ENCODE peak calls at places on chromosomes 1 and 21, in eight cellular contexts. Y is GM12892, X is endothelial cell of umbilical vein, B is ovary, H is adrenal gland, A is heart left ventricle, D is uterus, M is lower leg skin. T is an unnamed sample.

GRCh38 chr21:45040114-45040715 is 34.2 kb upstream of the ADARB1 start:
- DNase-seq in D (no peak), A (no peak), M (no peak), Y (no peak), B (no peak), H (no peak), X (no peak), T (no peak)

GRCh38 chr1:31122101-31122735 is 56.7 kb upstream of the PUM1 start:
- DNase-seq in A (no peak), M (no peak), B (no peak), X (no peak), Y (no peak), D (no peak), H (no peak), T (no peak)

GRCh38 chr1:162724583-162725120 is 65.8 kb upstream of the HSD17B7 start:
- DNase-seq in H (peak), A (no peak), B (no peak), X (no peak), M (no peak), D (no peak), Y (no peak), T (no peak)

GRCh38 chr1:201828451-201828819 is 522 bp upstream of the IPO9 start:
- DNase-seq in X (no peak), M (no peak), H (no peak), B (no peak), A (no peak), D (no peak), Y (no peak), T (no peak)

GRCh38 chr1:20978413-20978812 is 191.3 kb upstream of the HP1BP3 start:
- DNase-seq in A (no peak), D (no peak), X (no peak), M (no peak), H (no peak), Y (no peak), B (no peak), T (no peak)

GRCh38 chr21:33116669-33117267 is 46.8 kb downstream of the OLIG1 start:
- DNase-seq in Y (no peak), M (no peak), A (no peak), B (no peak), H (no peak), X (no peak), D (no peak), T (no peak)

GRCh38 chr1:44154665-44155064 is 13.2 kb upstream of the KLF18 start:
- DNase-seq in M (no peak), X (no peak), B (no peak), A (no peak), Y (no peak), D (no peak), H (no peak), T (no peak)

GRCh38 chr1:4728319-4729107 is 74.1 kb downstream of the AJAP1 start:
- DNase-seq in H (no peak), Y (no peak), B (no peak), A (no peak), D (no peak), M (no peak), X (no peak), T (no peak)

GRCh38 chr1:207050768-207051614 is at the start of gene YOD1:
- DNase-seq in B (peak), M (peak), X (peak), A (peak), H (peak), D (peak), Y (peak), T (peak)

GRCh38 chr1:232853994-232854532 is 48.8 kb downstream of the MAP10 start:
- DNase-seq in H (no peak), X (no peak), B (no peak), D (no peak), M (no peak), A (no peak), Y (no peak), T (no peak)

GRCh38 chr1:180571832-180572636 is 13.3 kb downstream of the OVAAL start:
- DNase-seq in M (no peak), D (no peak), Y (no peak), H (no peak), X (no peak), B (no peak), A (no peak), T (no peak)

GRCh38 chr1:214124281-214124805 is 136.6 kb downstream of the PROX1 start:
- DNase-seq in B (no peak), Y (no peak), M (no peak), H (no peak), A (no peak), D (no peak), X (peak), T (no peak)

GRCh38 chr1:12165342-12165741 is 1.4 kb upstream of the TNFRSF1B start:
- DNase-seq in Y (no peak), M (no peak), A (no peak), D (no peak), B (no peak), X (no peak), H (no peak), T (no peak)

GRCh38 chr1:54186056-54186455 is 13.8 kb downstream of the CYB5RL start:
- DNase-seq in Y (no peak), X (no peak), H (no peak), M (no peak), D (no peak), B (no peak), A (no peak), T (no peak)

GRCh38 chr1:9787702-9788101 is 36.1 kb downstream of the CLSTN1 start:
- DNase-seq in B (no peak), M (no peak), H (no peak), X (no peak), A (no peak), Y (no peak), D (no peak), T (no peak)

GRCh38 chr1:41533016-41533730 is 48.7 kb upstream of the EDN2 start:
- DNase-seq in D (peak), A (no peak), X (no peak), H (no peak), B (peak), Y (no peak), M (no peak), T (no peak)

GRCh38 chr21:40243676-40244075 is 376.4 kb downstream of the PCP4 start:
- DNase-seq in D (no peak), A (no peak), Y (no peak), B (no peak), M (no peak), H (no peak), X (no peak), T (no peak)

GRCh38 chr1:248853668-248854375 is 5.1 kb downstream of the ZNF692 start:
- DNase-seq in A (no peak), D (no peak), Y (no peak), M (no peak), H (no peak), B (no peak), X (no peak), T (no peak)

GRCh38 chr21:38824124-38824822 is 18.5 kb downstream of the ETS2 start:
- DNase-seq in M (no peak), Y (no peak), A (no peak), B (no peak), X (peak), H (no peak), D (no peak), T (no peak)
- TF ChIP-seq POLR2A in M (no peak), Y (no peak), A (no peak), B (no peak), X (no peak), H (no peak), D (no peak), T (no peak)

GRCh38 chr1:153945131-153945794 is 1.3 kb downstream of the DENND4B start:
- DNase-seq in X (peak), Y (peak), D (no peak), H (peak), M (no peak), B (peak), A (peak), T (peak)
- TF ChIP-seq POLR2A in X (no peak), Y (peak), D (no peak), H (no peak), M (no peak), B (no peak), A (no peak), T (no peak)

GRCh38 chr1:226736908-226737818 is 1.9 kb downstream of the ITPKB start:
- DNase-seq in B (peak), A (peak), X (peak), D (peak), M (peak), Y (peak), H (peak), T (no peak)

GRCh38 chr1:226738995-226739695 is at the start of gene ITPKB:
- DNase-seq in Y (no peak), H (peak), X (peak), D (peak), B (peak), A (peak), M (peak), T (peak)

GRCh38 chr1:226736001-226736907 is 2.8 kb downstream of the ITPKB start:
- DNase-seq in Y (no peak), H (no peak), X (no peak), A (peak), B (peak), M (no peak), D (peak), T (no peak)

GRCh38 chr1:226738421-226738994 is 574 bp downstream of the ITPKB start:
- DNase-seq in M (no peak), H (peak), A (peak), D (peak), Y (no peak), X (peak), B (peak), T (peak)

DNA sequence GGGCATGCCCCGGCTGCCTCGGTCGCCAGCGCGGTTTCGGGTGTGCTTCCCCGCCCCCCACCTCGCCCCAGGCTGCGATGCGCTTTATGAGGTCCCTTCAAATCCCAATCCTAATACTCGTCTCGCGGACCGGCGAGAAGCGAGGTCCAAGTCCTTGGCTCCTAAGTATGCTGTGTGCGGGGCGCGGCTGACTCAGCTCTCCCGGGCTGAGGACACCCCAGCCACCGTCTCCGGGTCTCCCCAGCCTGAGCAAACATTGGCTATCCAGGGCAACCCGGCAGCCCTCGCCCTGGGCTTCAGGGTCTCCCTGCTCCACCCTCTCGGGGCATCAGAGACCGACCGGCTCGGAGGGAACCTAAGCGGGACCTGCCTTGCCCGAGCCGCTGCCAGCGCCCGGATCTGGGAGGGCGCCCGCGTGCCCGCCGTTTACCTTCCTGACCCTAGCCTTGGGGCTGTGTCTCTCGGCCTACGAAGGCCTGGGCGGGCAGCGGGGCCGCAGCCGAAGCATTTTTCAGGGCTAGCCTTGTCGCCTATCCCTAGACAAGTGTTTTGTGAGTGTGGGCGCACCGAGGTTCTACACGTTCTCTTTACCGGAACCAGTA is 1.2 kb downstream of the ITPKB start:
- DNase-seq in A (peak), X (peak), H (peak), M (peak), B (peak), D (peak), Y (no peak), T (peak)
- TF ChIP-seq POLR2A in A (peak), X (no peak), H (peak), M (no peak), B (no peak), D (no peak), Y (no peak), T (no peak)

GRCh38 chr1:153945795-153946621 is 510 bp downstream of the DENND4B start:
- DNase-seq in D (peak), X (peak), Y (peak), A (peak), H (peak), M (peak), B (peak), T (peak)

GRCh38 chr1:153942766-153943549 is 3.6 kb downstream of the DENND4B start:
- DNase-seq in D (no peak), X (no peak), A (no peak), B (no peak), M (no peak), Y (no peak), H (no peak), T (no peak)

GRCh38 chr1:153944005-153944821 is 2.3 kb downstream of the DENND4B start:
- DNase-seq in H (no peak), Y (no peak), X (no peak), A (no peak), B (no peak), D (no peak), M (no peak), T (no peak)

GRCh38 chr1:153944822-153945117 is 1.7 kb downstream of the DENND4B start:
- DNase-seq in X (no peak), H (no peak), Y (no peak), A (no peak), B (no peak), D (no peak), M (no peak), T (no peak)

GRCh38 chr1:153946622-153947246 is at the start of gene DENND4B:
- DNase-seq in X (peak), A (peak), D (peak), M (peak), H (peak), Y (peak), B (peak), T (peak)
- TF ChIP-seq POLR2A in X (no peak), A (no peak), D (no peak), M (no peak), H (no peak), Y (peak), B (no peak), T (no peak)

DNA sequence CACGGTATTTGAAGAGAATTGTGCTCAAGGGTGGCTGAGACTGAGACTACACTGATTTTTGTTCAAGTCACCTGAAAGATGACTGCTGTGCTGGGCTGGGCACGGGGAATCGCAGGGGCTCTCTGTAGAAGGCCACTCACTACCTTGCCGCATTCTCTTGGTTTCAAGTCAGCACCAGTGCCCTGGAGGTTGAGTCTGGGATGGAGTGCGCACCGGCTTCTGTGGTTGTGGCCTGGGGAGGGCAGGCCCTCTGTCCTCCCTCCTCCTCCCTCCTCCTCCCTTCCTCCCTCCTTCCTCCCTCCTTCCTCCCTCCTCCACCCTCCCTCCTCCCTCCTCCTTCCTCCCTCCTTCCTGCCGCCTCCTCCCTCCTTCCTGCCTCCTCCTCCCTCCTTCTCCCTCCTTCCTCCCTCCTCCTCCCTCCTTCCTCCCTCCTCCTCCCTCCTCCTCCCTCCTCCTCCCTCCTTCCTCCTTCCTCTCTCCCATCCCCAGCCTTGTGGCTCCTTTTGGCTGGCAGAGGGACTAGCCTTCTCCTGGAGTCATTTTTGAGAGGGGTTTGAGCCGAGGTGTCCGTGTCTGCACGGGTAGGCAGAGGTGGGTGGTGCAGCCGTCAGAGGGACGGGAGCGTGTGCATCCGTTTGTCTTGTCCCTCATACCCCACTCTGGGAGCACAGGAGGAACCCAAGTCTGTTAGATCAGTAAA is 9.5 kb downstream of the RER1 start:
- DNase-seq in D (no peak), H (no peak), A (no peak), X (no peak), B (no peak), Y (no peak), M (no peak), T (no peak)
- TF ChIP-seq POLR2A in D (no peak), H (no peak), A (no peak), X (no peak), B (no peak), Y (no peak), M (no peak), T (no peak)

DNA sequence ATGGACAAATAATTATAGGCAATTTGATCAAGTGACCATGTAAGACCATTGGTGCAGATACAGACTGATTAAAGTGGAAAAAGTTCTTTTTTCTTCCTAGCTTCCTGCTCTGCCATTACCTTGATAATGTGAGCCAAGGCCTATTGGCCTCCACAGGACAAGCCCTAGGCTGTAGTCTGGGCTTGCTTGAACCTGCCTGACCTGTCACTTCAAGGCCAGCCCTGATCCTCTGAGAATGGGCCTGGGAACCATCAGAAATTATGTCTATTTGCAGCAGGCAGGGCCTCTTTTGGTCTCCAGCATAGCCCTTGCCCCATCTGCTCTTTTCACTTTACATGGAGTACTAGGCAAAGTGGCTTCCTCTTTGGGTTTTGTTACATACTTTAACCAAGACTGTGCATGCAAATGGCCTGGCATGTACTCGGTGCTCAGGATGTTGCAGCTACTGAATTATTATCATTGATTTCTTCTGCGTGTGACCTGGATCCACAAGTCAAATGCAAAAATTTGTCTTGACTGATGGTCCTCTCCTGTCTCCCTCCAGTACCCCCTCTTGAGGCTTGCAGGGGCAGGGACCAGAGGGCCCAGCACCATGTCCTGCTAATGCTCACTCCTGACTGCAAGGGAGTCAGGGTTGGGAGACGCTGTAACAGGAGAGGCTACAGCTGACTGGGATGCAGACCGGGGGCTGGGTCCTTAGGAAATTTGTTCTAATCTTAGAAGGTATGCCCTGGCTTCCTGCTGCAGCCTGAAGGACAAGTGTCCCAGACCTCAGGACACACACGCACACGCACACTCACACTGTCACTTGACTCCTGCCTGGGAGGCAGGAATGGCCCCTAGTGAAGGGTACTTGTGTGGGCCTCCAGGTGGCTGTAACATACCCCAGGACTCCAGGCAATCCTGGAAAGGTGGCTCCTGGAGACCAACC is 39.4 kb downstream of the RCSD1 start:
- DNase-seq in A (peak), D (no peak), X (no peak), H (no peak), Y (no peak), M (no peak), B (no peak), T (no peak)
- TF ChIP-seq POLR2A in A (no peak), D (no peak), X (no peak), H (no peak), Y (no peak), M (no peak), B (no peak), T (no peak)

DNA sequence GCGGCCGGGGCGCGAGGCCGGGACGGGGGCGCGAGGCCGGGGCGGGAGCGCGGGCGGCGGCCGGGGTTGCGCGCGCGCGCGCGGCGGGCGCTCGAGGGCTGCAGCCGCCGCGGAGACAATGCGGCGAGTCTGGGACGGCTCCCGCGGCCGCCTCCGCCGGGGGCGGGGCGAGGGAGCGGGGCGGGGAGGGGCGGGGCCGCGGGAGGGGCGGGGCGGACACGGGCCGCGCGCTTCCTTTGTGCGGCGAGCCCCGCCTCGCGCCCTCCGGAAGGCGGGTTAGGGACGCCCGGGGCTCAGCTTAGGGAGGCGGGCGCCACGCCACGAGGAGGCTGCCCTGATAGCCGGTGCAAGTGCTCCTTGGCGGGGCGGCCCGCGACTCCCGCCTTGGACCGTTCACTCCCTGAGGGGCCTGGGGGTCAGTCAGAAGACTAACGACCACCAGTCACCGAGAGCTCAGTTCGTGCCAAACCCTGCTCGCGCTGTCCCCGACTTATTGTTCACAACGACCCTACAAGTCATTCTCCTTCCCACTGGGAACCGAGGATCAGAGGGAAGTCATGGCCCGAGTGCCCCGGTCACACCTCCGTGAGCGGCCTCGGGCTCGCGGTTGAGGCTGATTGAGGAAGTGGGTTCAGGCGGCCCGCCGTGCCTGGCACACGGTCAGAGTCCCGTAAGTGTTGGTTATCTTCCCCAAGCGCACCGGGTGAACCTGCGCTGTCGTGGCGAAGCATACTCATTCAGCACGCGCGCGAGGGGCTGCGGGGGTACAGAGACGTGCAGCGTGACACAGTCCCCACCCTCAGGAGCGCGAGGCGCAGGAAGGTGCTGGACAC is 29.1 kb upstream of the A3GALT2 start:
- DNase-seq in B (peak), D (peak), X (peak), Y (peak), A (peak), H (peak), M (peak), T (peak)
- TF ChIP-seq POLR2A in B (peak), D (peak), X (peak), Y (peak), A (peak), H (peak), M (no peak), T (peak)

GRCh38 chr1:2231667-2232254 is 3.6 kb downstream of the SKI start:
- DNase-seq in Y (no peak), A (peak), D (peak), X (peak), H (peak), B (peak), M (peak), T (no peak)
- TF ChIP-seq POLR2A in Y (no peak), A (no peak), D (peak), X (no peak), H (peak), B (no peak), M (no peak), T (no peak)